ENCODE peak calls at places on chromosome 7, in four cellular contexts. F, M, T and D are unnamed samples.

GRCh38 chr7:99374121-99375064 is at the start of gene ARPC1B:
- DNase-seq in F (peak; percentile 69), M (peak; percentile 89), T (peak; percentile 90), D (peak; percentile 88)

GRCh38 chr7:29495618-29496017 is 68.0 kb upstream of the PRR15 start:
- DNase-seq in F (no peak), M (peak; percentile 22), T (no peak), D (no peak)

GRCh38 chr7:144386741-144387140 is 16.8 kb downstream of the NOBOX start:
- DNase-seq in F (no peak), M (no peak), T (no peak), D (no peak)

GRCh38 chr7:102063736-102064135 is 222.9 kb upstream of the SH2B2 start:
- DNase-seq in F (no peak), M (peak; percentile 59), T (no peak), D (peak; percentile 82)

GRCh38 chr7:77482015-77482414 is 55.1 kb upstream of the PTPN12 start:
- DNase-seq in F (no peak), M (no peak), T (no peak), D (peak; percentile 66)

GRCh38 chr7:22561895-22562593 is 62.1 kb upstream of the STEAP1B start:
- DNase-seq in F (no peak), M (no peak), T (no peak), D (no peak)

GRCh38 chr7:21429786-21430574 is 2.1 kb downstream of the SP4 start:
- DNase-seq in F (no peak), M (peak; percentile 12), T (no peak), D (no peak)

GRCh38 chr7:101402081-101402779 is 39.6 kb downstream of the COL26A1 start:
- DNase-seq in F (no peak), M (peak; percentile 95), T (no peak), D (no peak)

GRCh38 chr7:47721670-47722069 is 139.8 kb upstream of the TNS3 start:
- DNase-seq in F (no peak), M (no peak), T (no peak), D (no peak)

GRCh38 chr7:101932053-101932452 is 114.6 kb downstream of the CUX1 start:
- DNase-seq in F (no peak), M (no peak), T (no peak), D (no peak)

GRCh38 chr7:129889133-129889854 is 63.5 kb downstream of the UBE2H start:
- DNase-seq in F (no peak), M (no peak), T (no peak), D (no peak)

GRCh38 chr7:158075633-158076001 is 512.0 kb downstream of the PTPRN2 start:
- DNase-seq in F (no peak), M (no peak), T (no peak), D (no peak)

GRCh38 chr7:70890147-70890969 is 241.6 kb upstream of the GALNT17 start:
- DNase-seq in F (no peak), M (no peak), T (no peak), D (no peak)

GRCh38 chr7:70893985-70894722 is 237.8 kb upstream of the GALNT17 start:
- DNase-seq in F (no peak), M (peak; percentile 54), T (no peak), D (no peak)

GRCh38 chr7:70893422-70893821 is 238.5 kb upstream of the GALNT17 start:
- DNase-seq in F (no peak), M (peak; percentile 44), T (no peak), D (no peak)

DNA sequence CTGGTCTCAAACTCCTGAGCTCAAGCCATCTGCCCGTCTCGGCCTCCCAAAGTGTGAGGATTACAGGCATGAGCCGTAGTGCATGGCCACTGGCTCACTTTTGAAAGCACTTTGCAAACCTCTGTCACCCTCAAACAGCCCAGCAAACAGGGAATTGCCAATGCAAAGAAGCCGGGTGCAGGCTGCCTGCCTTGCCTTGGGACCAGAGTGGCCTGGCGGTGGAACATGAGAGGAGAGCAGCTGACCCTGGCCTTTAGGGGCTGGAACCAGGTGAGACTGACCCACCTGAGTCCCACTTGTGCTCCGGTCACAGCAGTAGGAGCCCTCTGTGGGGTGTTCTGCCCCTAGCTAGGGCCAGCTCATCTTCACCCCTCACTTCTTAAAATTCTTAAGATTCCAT is 237.1 kb upstream of the GALNT17 start:
- DNase-seq in F (no peak), M (no peak), T (no peak), D (no peak)
- H3K4me3 ChIP-seq in F (no peak overlapping the region), M (no peak overlapping the region), T (no peak overlapping the region), D (no peak overlapping the region)

DNA sequence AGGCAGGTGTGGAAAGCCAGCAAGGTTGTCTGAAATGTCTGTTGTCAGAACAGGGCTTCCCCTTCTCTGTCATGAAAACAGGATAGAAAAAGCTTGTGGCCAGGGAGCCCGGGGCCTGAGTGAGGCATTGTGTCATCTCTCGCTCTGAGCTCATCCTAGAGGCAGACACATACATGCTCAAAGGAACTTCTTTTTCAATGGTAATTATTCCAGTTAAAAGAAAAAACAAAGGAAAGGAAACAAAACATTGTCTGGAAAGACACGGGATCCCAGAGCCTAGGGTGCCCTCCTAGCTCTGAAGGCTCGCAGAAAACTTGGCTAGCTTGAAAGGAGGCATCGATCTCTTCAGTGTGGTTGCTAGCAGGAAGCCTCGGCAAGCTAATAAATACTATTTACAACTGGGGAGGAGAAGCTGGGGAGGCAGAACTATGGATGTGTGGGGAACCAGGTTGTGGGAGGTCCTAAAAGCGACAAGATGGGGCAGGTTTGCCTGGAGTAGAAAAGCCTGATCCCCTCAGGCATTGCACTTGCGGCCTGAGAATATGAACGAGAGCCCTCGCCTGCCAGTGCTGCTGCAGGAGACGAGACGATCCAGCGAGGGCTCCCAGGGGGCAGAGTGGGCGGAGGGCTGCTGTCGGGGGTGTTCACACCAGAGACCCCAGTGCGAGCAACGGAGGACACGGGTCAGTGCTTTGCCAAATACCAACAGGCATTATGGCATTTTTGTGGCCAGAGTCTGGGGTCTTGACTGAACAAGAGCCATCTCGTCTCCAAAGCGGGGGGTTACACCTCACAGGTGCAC is 32.8 kb upstream of the DGKI start:
- DNase-seq in F (no peak), M (peak; percentile 47), T (no peak), D (no peak)
- H3K4me1 ChIP-seq in F (no peaks in the 10 kb centered on the region), M (peaks cover 38% of the 10 kb centered on the region), T (no peaks in the 10 kb centered on the region), D (peaks cover 6% of the 10 kb centered on the region)

GRCh38 chr7:141533149-141533949 is 17.9 kb upstream of the AGK start:
- DNase-seq in F (peak; percentile 19), M (peak; percentile 92), T (peak; percentile 73), D (peak; percentile 64)
- TF ChIP-seq CTCF in F (peak; percentile 90), M (peak; percentile 99), T (peak; percentile 93), D (peak; percentile 73)

GRCh38 chr7:128791121-128791967 is 424 bp upstream of the CCDC136 start:
- DNase-seq in F (peak; percentile 40), M (peak; percentile 92), T (peak; percentile 81), D (peak; percentile 83)
- H3K4me3 ChIP-seq in F (peak overlapping the region; percentile 71), M (peak overlapping the region; percentile 100), T (peak overlapping the region; percentile 77), D (peak overlapping the region; percentile 74)

DNA sequence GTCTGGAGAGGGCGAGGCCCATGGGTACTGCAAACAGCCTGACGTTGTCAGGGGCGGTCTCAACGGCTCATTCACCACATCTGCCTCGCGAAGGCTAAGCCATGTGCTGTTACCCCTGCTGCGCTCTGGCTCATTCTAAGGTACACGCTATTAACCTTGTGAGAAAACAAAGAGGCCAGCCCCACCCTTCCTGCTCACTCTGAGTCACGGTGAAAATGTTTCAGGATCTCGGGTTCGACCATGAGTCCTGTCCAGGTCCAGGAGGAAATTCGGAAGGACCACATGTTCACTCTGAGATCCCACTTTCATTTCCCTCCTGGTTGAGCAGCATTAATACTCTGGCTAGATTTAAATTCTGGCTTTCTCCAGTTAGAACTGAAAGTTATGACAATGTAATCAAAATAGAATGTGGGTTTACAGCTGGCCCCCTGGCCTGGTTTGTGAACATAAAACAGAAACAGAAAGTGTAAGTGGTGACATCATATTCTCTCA is 55.2 kb downstream of the EGFR start:
- DNase-seq in F (peak; percentile 12), M (no peak), T (no peak), D (peak; percentile 91)
- H3K4me1 ChIP-seq in F (no peaks in the 10 kb centered on the region), M (peaks cover 4% of the 10 kb centered on the region), T (peaks cover 3% of the 10 kb centered on the region), D (peaks cover 81% of the 10 kb centered on the region)

DNA sequence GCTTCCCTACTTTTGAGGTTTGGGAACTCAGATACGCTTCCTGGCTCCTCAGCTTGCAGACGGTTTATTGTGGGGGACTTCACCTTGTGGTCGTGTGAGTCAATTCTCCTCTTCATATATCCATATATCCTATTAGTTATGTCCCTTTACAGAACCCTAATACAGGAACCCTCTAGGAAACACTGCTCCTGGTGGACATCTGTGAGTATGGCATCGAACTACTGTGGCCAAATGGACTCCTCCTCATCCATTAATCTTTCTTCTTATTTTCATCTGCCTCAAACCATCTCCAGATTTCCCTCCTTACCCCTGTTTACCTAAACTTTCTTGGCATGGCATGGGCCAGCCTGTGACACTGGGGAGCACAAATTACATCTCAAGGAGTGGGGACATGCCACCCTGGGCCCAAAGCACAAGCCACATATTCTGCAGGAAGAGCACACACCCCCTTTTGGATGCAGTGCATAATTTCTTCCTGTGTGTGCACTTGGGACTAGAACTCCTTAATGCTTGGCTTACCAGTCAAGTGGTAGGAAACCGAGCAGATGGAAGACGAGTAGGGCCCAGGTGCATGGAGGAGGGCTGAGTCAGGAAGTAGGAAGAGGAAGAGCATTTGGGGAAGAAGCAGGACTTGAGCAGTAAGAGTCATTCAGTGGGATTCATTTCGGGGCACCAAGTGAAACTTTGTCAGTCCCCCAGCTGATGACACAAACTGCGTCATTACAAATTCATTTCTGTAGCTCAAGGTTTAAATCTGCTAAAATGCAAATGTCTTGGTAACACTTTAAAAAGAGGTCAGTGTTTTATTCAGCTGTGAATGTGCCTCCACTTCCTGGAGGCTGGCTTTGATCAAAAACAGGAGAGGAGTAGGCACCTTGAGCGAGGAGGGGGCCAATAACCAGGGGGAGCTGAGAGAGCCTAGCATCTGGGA is 80.8 kb upstream of the PLXNA4 start:
- DNase-seq in F (no peak), M (peak; percentile 38), T (no peak), D (no peak)
- TF ChIP-seq CTCF in F (peak; percentile 38), M (peak; percentile 65), T (no peak), D (no peak)

GRCh38 chr7:107355616-107356015 is 114.2 kb upstream of the GPR22 start:
- DNase-seq in F (no peak), M (no peak), T (no peak), D (no peak)

GRCh38 chr7:107354639-107355038 is 115.2 kb upstream of the GPR22 start:
- DNase-seq in F (no peak), M (no peak), T (no peak), D (no peak)

GRCh38 chr7:107359520-107360316 is 110.1 kb upstream of the GPR22 start:
- DNase-seq in F (no peak), M (no peak), T (no peak), D (no peak)
- H3K4me3 ChIP-seq in F (no peak overlapping the region), M (no peak overlapping the region), T (no peak overlapping the region), D (no peak overlapping the region)

GRCh38 chr7:24843821-24844449 is 86.7 kb upstream of the GSDME start:
- DNase-seq in F (no peak), M (peak; percentile 38), T (no peak), D (no peak)

GRCh38 chr7:24840543-24840942 is 83.3 kb upstream of the GSDME start:
- DNase-seq in F (no peak), M (no peak), T (no peak), D (no peak)

GRCh38 chr7:24847754-24848153 is 90.5 kb upstream of the GSDME start:
- DNase-seq in F (no peak), M (no peak), T (no peak), D (no peak)

GRCh38 chr7:24842449-24843241 is 85.4 kb upstream of the GSDME start:
- DNase-seq in F (no peak), M (peak; percentile 36), T (no peak), D (no peak)

DNA sequence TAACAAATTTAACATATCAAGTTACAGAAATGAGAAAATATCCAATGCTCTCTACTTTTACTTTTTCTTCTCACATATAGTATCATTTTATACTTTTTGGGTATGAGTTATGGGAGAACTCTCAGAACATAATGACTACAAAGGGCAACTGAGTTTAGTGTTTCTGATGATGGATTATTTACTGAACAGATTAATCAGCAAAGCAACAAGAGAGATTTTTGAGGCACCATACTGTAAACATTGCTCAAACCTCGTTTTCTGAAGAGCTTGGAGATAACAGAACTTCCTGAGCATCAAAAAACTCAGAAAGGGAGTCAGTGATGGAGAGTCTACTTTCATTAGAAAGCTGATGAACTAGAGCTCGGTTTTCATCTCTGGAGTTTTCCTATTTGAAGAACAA is 84.8 kb upstream of the GSDME start:
- DNase-seq in F (no peak), M (no peak), T (no peak), D (no peak)
- H3K4me1 ChIP-seq in F (no peaks in the 10 kb centered on the region), M (peaks cover 23% of the 10 kb centered on the region), T (no peaks in the 10 kb centered on the region), D (no peaks in the 10 kb centered on the region)